ENCODE peak calls at places on chromosome 12, in ten cellular contexts. One of them, this sample, is unnamed.

GRCh38 chr12:79547735-79548347 is 142.9 kb downstream of the PAWR start:
- DNase-seq in fibroblast of lung: peak; percentile 83
- DNase-seq in heart right ventricle: no peak
- DNase-seq in epithelial cell of prostate: no peak
- DNase-seq in fibroblast of villous mesenchyme: peak; percentile 78
- DNase-seq in stomach: no peak
- DNase-seq in neural crest cell: peak; percentile 39
- DNase-seq in CD4-positive, alpha-beta T cell: no peak
- DNase-seq in choroid plexus epithelial cell: peak; percentile 89
- DNase-seq in IMR-90: peak; percentile 83
- DNase-seq in this sample: peak; percentile 22

GRCh38 chr12:124457287-124458219 is 109.9 kb downstream of the NCOR2 start:
- DNase-seq in epithelial cell of prostate: no peak
- DNase-seq in choroid plexus epithelial cell: peak; percentile 28
- DNase-seq in heart right ventricle: peak; percentile 74
- DNase-seq in fibroblast of villous mesenchyme: peak; percentile 90
- DNase-seq in neural crest cell: peak; percentile 46
- DNase-seq in stomach: peak; percentile 54
- DNase-seq in IMR-90: peak; percentile 44
- DNase-seq in fibroblast of lung: peak; percentile 19
- DNase-seq in CD4-positive, alpha-beta T cell: no peak
- DNase-seq in this sample: peak; percentile 86

GRCh38 chr12:97404549-97404948 is 58.1 kb upstream of the RMST start:
- DNase-seq in CD4-positive, alpha-beta T cell: no peak
- DNase-seq in choroid plexus epithelial cell: peak; percentile 20
- DNase-seq in neural crest cell: peak; percentile 54
- DNase-seq in heart right ventricle: no peak
- DNase-seq in epithelial cell of prostate: peak; percentile 3
- DNase-seq in IMR-90: peak; percentile 6
- DNase-seq in fibroblast of villous mesenchyme: peak; percentile 4
- DNase-seq in fibroblast of lung: peak; percentile 11
- DNase-seq in stomach: peak; percentile 32
- DNase-seq in this sample: peak; percentile 24

GRCh38 chr12:108798551-108799221 is 58.7 kb downstream of the SSH1 start:
- DNase-seq in fibroblast of lung: peak; percentile 76
- DNase-seq in neural crest cell: no peak
- DNase-seq in heart right ventricle: no peak
- DNase-seq in epithelial cell of prostate: no peak
- DNase-seq in stomach: no peak
- DNase-seq in IMR-90: peak; percentile 86
- DNase-seq in choroid plexus epithelial cell: peak; percentile 50
- DNase-seq in fibroblast of villous mesenchyme: peak; percentile 51
- DNase-seq in CD4-positive, alpha-beta T cell: no peak
- DNase-seq in this sample: no peak

GRCh38 chr12:117518594-117519270 is 157.3 kb upstream of the NOS1 start:
- DNase-seq in neural crest cell: no peak
- DNase-seq in epithelial cell of prostate: no peak
- DNase-seq in heart right ventricle: peak; percentile 57
- DNase-seq in choroid plexus epithelial cell: no peak
- DNase-seq in IMR-90: no peak
- DNase-seq in fibroblast of villous mesenchyme: no peak
- DNase-seq in fibroblast of lung: no peak
- DNase-seq in stomach: no peak
- DNase-seq in CD4-positive, alpha-beta T cell: no peak
- DNase-seq in this sample: peak; percentile 73

GRCh38 chr12:71499834-71500233 is 60.2 kb downstream of the LGR5 start:
- DNase-seq in CD4-positive, alpha-beta T cell: no peak
- DNase-seq in heart right ventricle: no peak
- DNase-seq in stomach: no peak
- DNase-seq in fibroblast of villous mesenchyme: no peak
- DNase-seq in fibroblast of lung: peak; percentile 60
- DNase-seq in epithelial cell of prostate: no peak
- DNase-seq in neural crest cell: no peak
- DNase-seq in choroid plexus epithelial cell: no peak
- DNase-seq in IMR-90: no peak
- DNase-seq in this sample: no peak

GRCh38 chr12:29581641-29582040 is 84.2 kb upstream of the OVCH1 start:
- DNase-seq in epithelial cell of prostate: peak; percentile 43
- DNase-seq in neural crest cell: no peak
- DNase-seq in fibroblast of lung: peak; percentile 66
- DNase-seq in heart right ventricle: no peak
- DNase-seq in choroid plexus epithelial cell: peak; percentile 93
- DNase-seq in stomach: no peak
- DNase-seq in CD4-positive, alpha-beta T cell: no peak
- DNase-seq in fibroblast of villous mesenchyme: peak; percentile 90
- DNase-seq in IMR-90: peak; percentile 91
- DNase-seq in this sample: no peak

GRCh38 chr12:116087399-116087798 is 190.1 kb downstream of the MED13L start:
- DNase-seq in choroid plexus epithelial cell: no peak
- DNase-seq in stomach: no peak
- DNase-seq in IMR-90: no peak
- DNase-seq in epithelial cell of prostate: no peak
- DNase-seq in CD4-positive, alpha-beta T cell: no peak
- DNase-seq in fibroblast of lung: no peak
- DNase-seq in heart right ventricle: no peak
- DNase-seq in neural crest cell: no peak
- DNase-seq in fibroblast of villous mesenchyme: no peak
- DNase-seq in this sample: no peak

GRCh38 chr12:123512838-123513665 is 20.5 kb downstream of the RILPL1 start:
- DNase-seq in IMR-90: no peak
- DNase-seq in fibroblast of lung: no peak
- DNase-seq in heart right ventricle: no peak
- DNase-seq in fibroblast of villous mesenchyme: no peak
- DNase-seq in epithelial cell of prostate: no peak
- DNase-seq in CD4-positive, alpha-beta T cell: no peak
- DNase-seq in neural crest cell: no peak
- DNase-seq in stomach: no peak
- DNase-seq in choroid plexus epithelial cell: no peak
- DNase-seq in this sample: no peak

GRCh38 chr12:121713257-121714155 is 954 bp downstream of the TMEM120B start:
- DNase-seq in IMR-90: peak; percentile 36
- DNase-seq in heart right ventricle: peak; percentile 34
- DNase-seq in choroid plexus epithelial cell: no peak
- DNase-seq in fibroblast of villous mesenchyme: peak; percentile 50
- DNase-seq in epithelial cell of prostate: no peak
- DNase-seq in fibroblast of lung: peak; percentile 22
- DNase-seq in neural crest cell: no peak
- DNase-seq in stomach: no peak
- DNase-seq in CD4-positive, alpha-beta T cell: no peak
- DNase-seq in this sample: peak; percentile 38

GRCh38 chr12:131716282-131716681 is 5.4 kb downstream of the SFSWAP start:
- DNase-seq in CD4-positive, alpha-beta T cell: no peak
- DNase-seq in fibroblast of lung: no peak
- DNase-seq in fibroblast of villous mesenchyme: no peak
- DNase-seq in neural crest cell: no peak
- DNase-seq in epithelial cell of prostate: no peak
- DNase-seq in stomach: no peak
- DNase-seq in IMR-90: no peak
- DNase-seq in choroid plexus epithelial cell: no peak
- DNase-seq in heart right ventricle: no peak
- DNase-seq in this sample: no peak

GRCh38 chr12:132719141-132719953 is 8.7 kb downstream of the PGAM5 start:
- DNase-seq in epithelial cell of prostate: no peak
- DNase-seq in fibroblast of lung: no peak
- DNase-seq in IMR-90: no peak
- DNase-seq in fibroblast of villous mesenchyme: no peak
- DNase-seq in heart right ventricle: no peak
- DNase-seq in CD4-positive, alpha-beta T cell: no peak
- DNase-seq in stomach: no peak
- DNase-seq in choroid plexus epithelial cell: no peak
- DNase-seq in neural crest cell: no peak
- DNase-seq in this sample: no peak